ENCODE peak calls at places on chromosomes 13 and 19, in six cellular contexts. H, U, B, M, K and W are unnamed samples. For H3K4me1 and H3K36me3, the result is how much of the 10 kb centered on the place peaks cover.

GRCh38 chr19:44807652-44808462 is 1.0 kb upstream of the BCAM start:
- DNase-seq in H (peak), U (peak), B (no peak), M (peak), K (no peak), W (peak)

GRCh38 chr19:11378319-11379189 is 4.1 kb downstream of the SWSAP1 start:
- DNase-seq in B (no peak), U (peak), M (peak), K (no peak), H (peak), W (peak)

GRCh38 chr19:4976412-4977298 is 7.7 kb downstream of the KDM4B start:
- DNase-seq in H (peak), M (peak), B (peak), U (peak), K (peak), W (no peak)

GRCh38 chr19:33334271-33334670 is 31.9 kb upstream of the CEBPA start:
- DNase-seq in M (no peak), K (no peak), B (no peak), U (no peak), H (no peak), W (no peak)

GRCh38 chr13:40582531-40582930 is 83.9 kb downstream of the FOXO1 start:
- DNase-seq in H (no peak), B (no peak), M (no peak), U (no peak), K (no peak), W (no peak)

GRCh38 chr19:43332058-43332922 is 21.2 kb upstream of the CD177 start:
- DNase-seq in B (no peak), K (no peak), U (peak), H (no peak), M (no peak), W (no peak)

GRCh38 chr13:42544246-42544915 is 29.6 kb upstream of the TNFSF11 start:
- DNase-seq in M (peak), U (no peak), H (peak), K (no peak), B (no peak), W (no peak)

GRCh38 chr13:46621133-46621532 is 68.2 kb downstream of the LRCH1 start:
- DNase-seq in M (no peak), B (no peak), K (no peak), U (no peak), H (no peak), W (no peak)

GRCh38 chr19:3942790-3943409 is 10.0 kb downstream of the NMRK2 start:
- DNase-seq in H (peak), B (no peak), U (peak), K (peak), M (no peak), W (no peak)

DNA sequence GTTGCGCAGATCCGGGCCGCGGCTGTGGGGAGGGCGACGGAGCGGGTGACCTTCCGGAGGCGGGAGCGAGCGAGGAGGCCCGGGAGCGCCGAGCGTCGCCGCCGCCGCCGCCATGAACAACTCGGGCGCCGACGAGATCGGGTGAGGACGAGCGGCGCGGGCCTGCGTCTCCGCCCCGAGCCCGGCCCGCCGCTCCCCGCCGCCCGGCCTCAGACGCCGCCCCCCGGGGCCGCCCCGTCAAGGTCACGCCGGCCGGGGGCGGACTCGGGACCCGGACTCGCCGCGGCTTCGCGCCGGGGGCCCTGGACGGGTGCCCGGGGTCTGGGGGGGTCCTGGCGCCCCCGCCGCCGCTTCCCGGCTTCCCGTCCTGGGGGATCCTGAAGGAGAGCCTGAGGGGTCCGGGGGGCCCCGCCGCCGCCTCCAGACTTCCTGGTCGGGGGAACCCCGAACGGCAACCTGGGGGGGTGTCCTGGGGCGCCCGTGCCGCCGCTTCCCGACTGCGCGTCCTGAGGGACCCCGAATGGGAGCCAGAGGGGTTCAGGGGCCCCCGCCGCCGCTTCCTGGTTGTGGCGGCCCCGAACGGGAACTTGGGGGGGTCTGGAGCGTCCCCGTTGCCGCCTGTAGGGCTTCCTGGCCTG is 395 bp downstream of the DAZAP1 start:
- DNase-seq in H (peak), B (no peak), M (no peak), U (no peak), K (peak), W (no peak)
- H3K4me1 ChIP-seq in H (under half), B (under half), M (under half), U (under half), K (under half), W (under half)

DNA sequence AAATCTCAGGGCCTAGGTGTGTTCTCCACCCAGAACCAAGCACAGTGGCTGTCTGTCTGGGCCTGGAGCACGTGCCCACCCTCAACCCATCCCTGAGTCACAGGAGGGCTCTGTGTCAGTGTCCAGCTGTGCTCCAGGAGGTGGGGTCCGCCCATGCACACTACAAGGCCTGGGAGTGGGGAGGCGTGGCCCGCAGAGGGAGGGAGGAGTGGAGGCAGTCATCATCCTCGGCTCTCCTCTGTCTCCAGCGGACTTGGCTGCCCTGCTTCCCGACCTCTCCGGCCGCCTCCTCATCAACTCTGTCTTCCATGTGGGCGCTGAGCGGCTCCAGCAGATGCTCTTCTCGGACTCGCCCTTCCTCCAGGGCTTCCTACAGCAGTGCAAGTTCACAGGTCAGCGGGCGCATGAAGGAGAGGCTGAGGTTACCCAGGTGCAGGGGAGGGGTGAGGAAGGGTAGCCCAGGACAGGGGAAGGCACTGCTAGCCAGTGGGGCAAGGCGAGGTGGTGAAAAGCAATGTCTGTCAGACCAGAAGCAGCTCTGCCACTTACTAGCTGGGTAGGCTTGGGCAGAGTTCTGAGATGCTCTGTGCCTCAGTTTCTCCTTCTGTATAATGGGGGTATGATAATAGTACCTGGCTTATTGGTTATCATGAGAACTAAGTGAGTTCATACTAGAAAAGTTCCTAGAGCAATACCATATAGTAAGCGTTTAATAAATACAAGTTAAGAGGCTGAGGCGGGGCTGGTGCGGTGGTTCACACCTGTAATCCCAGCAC is 14.5 kb upstream of the SCN1B start:
- DNase-seq in K (no peak), M (peak), U (no peak), B (no peak), H (peak), W (no peak)
- H3K36me3 ChIP-seq in K (half or more), M (under half), U (half or more), B (half or more), H (under half), W (under half)

GRCh38 chr13:99495478-99496321 is 5.6 kb upstream of the TM9SF2 start:
- DNase-seq in M (no peak), U (no peak), K (no peak), H (peak), B (no peak), W (no peak)

GRCh38 chr13:99500839-99501134 is 485 bp upstream of the TM9SF2 start:
- DNase-seq in U (no peak), K (no peak), M (no peak), H (no peak), B (no peak), W (no peak)

GRCh38 chr13:99496322-99497142 is 4.7 kb upstream of the TM9SF2 start:
- DNase-seq in U (no peak), H (peak), M (peak), B (peak), K (peak), W (peak)

GRCh38 chr13:99501135-99501951 is at the start of gene TM9SF2:
- DNase-seq in U (peak), B (peak), K (peak), H (peak), M (peak), W (peak)

GRCh38 chr13:99498304-99499161 is 2.7 kb upstream of the TM9SF2 start:
- DNase-seq in K (peak), U (peak), B (peak), H (peak), M (peak), W (peak)
- H3K4me1 ChIP-seq in K (under half), U (under half), B (under half), H (under half), M (under half), W (under half)

GRCh38 chr19:36236946-36237310 is 22.0 kb downstream of the ZNF146 start:
- DNase-seq in H (no peak), B (no peak), K (no peak), U (peak), M (no peak), W (no peak)
- H3K36me3 ChIP-seq in H (half or more), B (half or more), K (half or more), U (half or more), M (half or more), W (under half)

GRCh38 chr19:2242811-2243210 is 6.2 kb downstream of the SF3A2 start:
- DNase-seq in M (no peak), H (no peak), K (no peak), B (no peak), U (no peak), W (no peak)

GRCh38 chr19:2242092-2242537 is 5.5 kb downstream of the SF3A2 start:
- DNase-seq in U (no peak), B (no peak), M (no peak), K (no peak), H (no peak), W (peak)

GRCh38 chr19:2244122-2244411 is 5.1 kb upstream of the AMH start:
- DNase-seq in K (no peak), B (no peak), U (no peak), H (no peak), M (no peak), W (no peak)

GRCh38 chr19:2244486-2244885 is 4.6 kb upstream of the AMH start:
- DNase-seq in H (no peak), M (no peak), K (no peak), U (no peak), B (no peak), W (no peak)

GRCh38 chr19:2243274-2244121 is 5.6 kb upstream of the AMH start:
- DNase-seq in M (no peak), B (no peak), H (no peak), K (no peak), U (no peak), W (no peak)
- H3K4me1 ChIP-seq in M (under half), B (under half), H (under half), K (half or more), U (under half), W (under half)

DNA sequence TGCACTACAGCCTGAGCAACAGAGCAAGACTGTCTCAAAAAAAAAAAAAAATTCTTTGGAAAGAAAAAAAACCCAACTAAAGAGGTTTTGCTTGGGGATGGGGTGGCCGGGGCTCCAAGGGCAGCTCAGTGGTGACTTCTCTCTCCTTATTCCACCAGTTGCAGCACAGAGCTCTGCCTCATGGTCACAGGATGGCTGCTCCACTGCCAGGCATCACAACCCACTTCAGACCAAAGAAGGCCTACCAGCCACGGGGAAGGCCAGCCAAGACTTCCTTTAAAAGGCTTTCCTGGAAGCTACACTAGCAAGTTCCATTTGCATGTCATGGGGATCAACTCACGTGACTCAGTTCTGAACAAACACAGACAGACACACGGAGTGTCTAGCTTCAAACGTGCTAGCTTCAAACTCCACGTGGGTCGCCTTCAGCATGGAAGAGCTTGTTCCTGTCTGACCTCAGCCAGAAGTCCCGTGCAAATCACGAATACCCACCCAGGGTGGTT is 13.2 kb upstream of the EIF3G start:
- DNase-seq in K (no peak), B (no peak), M (no peak), H (no peak), U (no peak), W (no peak)
- H3K36me3 ChIP-seq in K (half or more), B (half or more), M (under half), H (under half), U (under half), W (under half)

DNA sequence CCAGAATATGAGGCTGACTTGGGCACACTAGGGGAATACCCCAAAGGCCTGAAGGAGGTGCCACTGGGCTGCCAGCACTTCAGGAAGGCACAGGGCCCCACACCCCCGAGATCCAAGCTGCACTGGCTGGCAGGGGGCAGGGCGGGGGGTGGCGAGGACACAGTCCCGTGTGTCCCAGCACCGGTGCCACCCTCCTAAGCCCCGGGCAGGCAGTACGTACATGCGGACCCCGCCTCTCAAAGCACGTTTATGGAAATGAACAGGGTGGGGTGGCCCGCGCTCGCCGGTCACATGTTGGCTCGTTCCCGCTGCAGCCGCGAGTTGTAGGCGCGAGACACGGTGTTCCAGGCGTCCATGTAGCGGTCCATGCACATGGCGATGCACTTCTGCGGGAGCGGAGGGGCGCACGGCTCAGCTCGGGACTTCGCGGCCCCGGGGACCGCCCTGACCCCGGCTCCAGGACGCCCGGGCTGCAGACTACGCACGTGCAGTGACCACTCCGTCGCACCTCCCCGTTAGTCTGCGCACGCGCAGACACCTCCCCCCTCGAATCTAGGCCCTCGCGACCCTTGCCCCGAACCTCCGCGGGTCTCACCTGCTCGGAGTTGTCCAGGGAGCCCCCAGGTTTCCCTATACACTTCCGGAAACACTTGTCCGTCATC is 594 bp downstream of the TIMM13 start:
- DNase-seq in M (no peak), U (peak), B (no peak), K (peak), H (peak), W (peak)
- H3K4me1 ChIP-seq in M (under half), U (under half), B (under half), K (under half), H (under half), W (under half)

DNA sequence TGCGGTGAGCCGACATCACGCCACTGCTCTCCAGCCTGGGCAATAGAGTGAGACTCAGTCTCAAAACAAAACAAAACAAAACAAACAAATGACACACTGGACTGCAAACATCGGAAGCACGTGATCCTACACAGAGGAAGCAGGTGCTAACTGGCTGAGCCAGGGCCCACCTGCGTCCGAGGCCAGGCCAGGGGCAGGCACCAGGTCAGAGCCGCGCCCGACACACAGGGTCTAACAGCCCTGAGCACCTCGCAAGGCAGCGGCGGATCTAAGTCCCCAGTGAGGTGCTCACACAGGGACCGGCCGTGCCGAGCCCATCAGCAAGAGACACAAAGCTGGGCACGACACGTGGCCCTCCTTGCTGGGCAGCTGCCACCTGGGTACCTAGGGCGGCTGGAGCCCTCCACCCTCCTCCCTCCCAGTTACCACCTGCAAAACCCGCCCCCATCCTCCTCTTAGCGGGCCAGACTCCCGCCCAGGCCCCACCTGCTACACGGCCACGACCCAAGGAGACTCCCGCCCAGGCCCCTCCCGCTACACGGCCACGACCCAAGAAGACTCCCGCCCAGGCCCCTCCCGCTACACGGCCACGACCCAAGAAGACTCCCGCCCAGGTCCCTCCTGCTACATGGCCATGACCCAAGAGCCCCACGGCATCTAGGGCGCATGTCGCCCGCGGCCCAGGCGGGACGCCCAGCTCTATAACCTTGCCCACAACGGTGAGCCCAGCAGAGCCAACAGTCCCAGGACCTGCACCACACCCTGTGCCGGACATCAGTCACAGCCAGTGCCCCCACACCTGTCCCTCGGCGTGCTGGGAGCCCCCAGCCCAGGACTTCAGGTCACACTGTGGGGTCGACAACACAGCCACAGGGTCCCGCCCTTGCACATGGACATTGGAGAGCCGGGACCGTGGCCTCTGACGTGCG is 15.6 kb downstream of the AP3D1 start:
- DNase-seq in H (no peak), B (no peak), K (peak), M (no peak), U (no peak), W (no peak)
- H3K36me3 ChIP-seq in H (under half), B (half or more), K (half or more), M (under half), U (half or more), W (under half)